ENCODE peak calls at places on chromosome 5, in five cellular contexts. L is trophoblast cell; A is cardiac muscle cell; K is left lung; X is effector memory CD4-positive, alpha-beta T cell. M is an unnamed sample. For H3K4me1 and H3K27me3, the result is how much of the 10 kb centered on the place peaks cover.

GRCh38 chr5:23614422-23614821 is 107.0 kb downstream of the PRDM9 start:
- DNase-seq in L (no peak), A (peak), K (no peak), X (no peak), M (no peak)

GRCh38 chr5:40410231-40410861 is 269.4 kb upstream of the PTGER4 start:
- DNase-seq in L (peak), A (peak), K (no peak), X (peak), M (no peak)

GRCh38 chr5:33470544-33470943 is 29.8 kb downstream of the TARS1 start:
- DNase-seq in L (peak), A (peak), K (no peak), X (no peak), M (no peak)

GRCh38 chr5:56415356-56415765 is 182.2 kb upstream of the ANKRD55 start:
- DNase-seq in L (peak), A (peak), K (peak), X (no peak), M (no peak)

GRCh38 chr5:33806736-33807442 is 84.9 kb downstream of the ADAMTS12 start:
- DNase-seq in L (no peak), A (peak), K (no peak), X (no peak), M (no peak)

GRCh38 chr5:143054480-143054941 is 284.3 kb downstream of the ARHGAP26 start:
- DNase-seq in L (no peak), A (peak), K (no peak), X (no peak), M (no peak)

GRCh38 chr5:123429993-123430392 is 6.8 kb upstream of the CEP120 start:
- DNase-seq in L (peak), A (peak), K (peak), X (no peak), M (peak)

GRCh38 chr5:120452471-120452870 is 11.6 kb upstream of the PRR16 start:
- DNase-seq in L (no peak), A (no peak), K (no peak), X (no peak), M (no peak)

GRCh38 chr5:163529698-163530097 is 24.3 kb downstream of the MAT2B start:
- DNase-seq in L (no peak), A (peak), K (no peak), X (no peak), M (no peak)

GRCh38 chr5:372911-373709 is 51.6 kb downstream of the AHRR start:
- DNase-seq in L (no peak), A (no peak), K (no peak), X (no peak), M (peak)

GRCh38 chr5:179819296-179820126 is 1.2 kb upstream of the SQSTM1 start:
- DNase-seq in L (peak), A (peak), K (peak), X (peak), M (peak)

GRCh38 chr5:91382530-91383026 is 539 bp downstream of the ARRDC3 start:
- DNase-seq in L (peak), A (peak), K (no peak), X (peak), M (no peak)

GRCh38 chr5:23506329-23507236 is 826 bp upstream of the PRDM9 start:
- DNase-seq in L (peak), A (peak), K (no peak), X (no peak), M (no peak)

GRCh38 chr5:36444582-36444999 is 142.9 kb upstream of the RANBP3L start:
- DNase-seq in L (no peak), A (peak), K (peak), X (no peak), M (no peak)

GRCh38 chr5:56206126-56206525 is 27.0 kb downstream of the ANKRD55 start:
- DNase-seq in L (no peak), A (peak), K (no peak), X (no peak), M (no peak)

GRCh38 chr5:160363122-160363521 is 7.3 kb downstream of the C1QTNF2 start:
- DNase-seq in L (no peak), A (no peak), K (no peak), X (no peak), M (no peak)

GRCh38 chr5:36689225-36689624 is 82.8 kb downstream of the SLC1A3 start:
- DNase-seq in L (peak), A (no peak), K (peak), X (no peak), M (no peak)

GRCh38 chr5:3905031-3905430 is 309.4 kb downstream of the IRX1 start:
- DNase-seq in L (no peak), A (no peak), K (no peak), X (no peak), M (no peak)

GRCh38 chr5:142674438-142675210 is 11.3 kb downstream of the FGF1 start:
- DNase-seq in L (no peak), A (peak), K (no peak), X (no peak), M (no peak)

GRCh38 chr5:180824630-180825476 is 22.2 kb upstream of the MGAT1 start:
- DNase-seq in L (no peak), A (peak), K (no peak), X (no peak), M (no peak)

GRCh38 chr5:68919988-68920490 is 173.8 kb upstream of the SLC30A5 start:
- DNase-seq in L (no peak), A (no peak), K (no peak), X (no peak), M (no peak)

GRCh38 chr5:180495292-180495691 is 1.1 kb downstream of the CNOT6 start:
- DNase-seq in L (no peak), A (no peak), K (no peak), X (no peak), M (no peak)

GRCh38 chr5:78795757-78796156 is 147.2 kb upstream of the LHFPL2 start:
- DNase-seq in L (peak), A (no peak), K (no peak), X (no peak), M (no peak)

GRCh38 chr5:128378636-128379035 is 159.4 kb downstream of the FBN2 start:
- DNase-seq in L (no peak), A (no peak), K (no peak), X (no peak), M (no peak)

GRCh38 chr5:119229950-119230349 is 125.9 kb upstream of the TNFAIP8 start:
- DNase-seq in L (no peak), A (no peak), K (no peak), X (no peak), M (no peak)

GRCh38 chr5:155394727-155395126 is 381.2 kb downstream of the KIF4B start:
- DNase-seq in L (no peak), A (no peak), K (no peak), X (no peak), M (no peak)

DNA sequence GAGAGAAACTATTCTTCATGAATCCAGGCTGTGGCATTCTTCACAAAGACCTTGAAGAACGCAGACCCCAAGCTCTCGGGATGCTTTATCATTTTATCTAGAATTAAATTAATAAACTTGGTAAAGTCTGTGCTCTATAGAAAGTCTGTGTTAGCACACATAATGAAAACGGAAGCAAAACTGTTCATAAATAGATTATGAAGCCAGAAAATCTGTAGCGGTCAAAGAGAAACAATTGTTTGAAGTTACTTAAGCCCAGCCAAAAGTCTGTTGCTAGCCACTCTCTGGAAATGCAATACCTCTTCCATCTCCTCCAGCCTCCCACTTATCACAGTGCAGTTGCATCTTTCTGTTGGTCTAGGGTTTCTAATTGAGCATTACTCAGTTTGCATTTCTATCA is 375.9 kb downstream of the KIF4B start:
- DNase-seq in L (no peak), A (no peak), K (no peak), X (no peak), M (no peak)
- H3K4me1 ChIP-seq in L (under half), A (under half), K (under half), X (under half), M (under half)

GRCh38 chr5:140336388-140336787 is 10.0 kb downstream of the HBEGF start:
- DNase-seq in L (no peak), A (no peak), K (peak), X (no peak), M (no peak)
- H3K27ac ChIP-seq in L (no peak), A (peak), K (peak), X (no peak), M (no peak)

DNA sequence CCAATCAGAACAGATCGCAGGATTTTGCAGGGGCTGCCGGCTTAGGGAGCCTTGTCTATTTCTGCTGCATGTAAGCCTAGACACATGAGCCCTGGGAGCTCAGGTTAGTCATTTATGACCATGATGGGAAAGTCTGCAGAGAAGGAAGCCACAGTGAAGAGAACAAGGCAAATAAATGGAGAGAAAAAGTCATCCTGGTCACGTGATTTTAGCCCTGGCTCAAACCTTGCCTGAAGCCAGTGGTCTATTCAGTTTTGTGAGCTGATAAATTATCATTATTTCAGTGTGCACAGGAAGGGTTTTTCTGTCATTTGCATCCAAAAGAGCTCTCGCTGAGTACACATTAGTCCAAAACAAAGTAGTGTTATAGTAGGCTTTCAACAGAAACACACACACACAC is 181.7 kb downstream of the NSG2 start:
- DNase-seq in L (no peak), A (no peak), K (no peak), X (no peak), M (no peak)
- H3K27me3 ChIP-seq in L (under half), A (under half), K (under half), X (under half), M (under half)

GRCh38 chr5:14209836-14210235 is 66.7 kb downstream of the TRIO start:
- DNase-seq in L (no peak), A (no peak), K (no peak), X (no peak), M (no peak)

GRCh38 chr5:14211818-14212799 is 69.0 kb downstream of the TRIO start:
- DNase-seq in L (no peak), A (no peak), K (no peak), X (no peak), M (no peak)

GRCh38 chr5:14208071-14209021 is 65.2 kb downstream of the TRIO start:
- DNase-seq in L (no peak), A (peak), K (no peak), X (no peak), M (no peak)

GRCh38 chr5:14210729-14211128 is 67.6 kb downstream of the TRIO start:
- DNase-seq in L (no peak), A (no peak), K (no peak), X (no peak), M (no peak)

DNA sequence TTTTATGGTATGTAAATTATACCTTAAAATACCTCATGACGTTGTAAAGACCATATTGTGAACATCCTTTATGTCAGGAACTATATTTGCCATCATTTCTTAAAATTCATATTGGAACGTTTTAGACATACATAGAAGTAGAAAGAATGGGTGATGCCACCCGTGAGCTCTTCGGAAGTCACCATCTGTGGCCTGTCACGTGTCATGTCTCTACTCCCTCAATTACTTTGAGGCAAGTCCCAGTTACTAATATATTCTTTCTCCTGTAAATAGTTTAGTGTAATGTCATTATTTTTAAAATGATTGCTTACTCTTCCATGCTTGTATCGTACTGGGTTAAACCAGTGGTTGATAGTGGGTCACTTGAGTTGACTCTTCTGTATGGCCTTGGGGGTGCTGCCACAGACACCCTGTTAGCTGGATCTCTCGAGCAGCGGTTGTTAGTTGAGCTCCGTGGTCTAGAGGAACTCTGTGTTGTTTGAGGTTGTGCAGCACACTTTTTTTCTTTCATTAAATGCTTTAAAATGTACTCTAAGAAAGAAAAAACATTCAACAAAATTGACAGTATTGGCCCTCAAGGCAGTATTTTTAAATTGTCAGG is 66.2 kb downstream of the TRIO start:
- DNase-seq in L (no peak), A (no peak), K (no peak), X (no peak), M (no peak)
- H3K4me1 ChIP-seq in L (under half), A (under half), K (half or more), X (under half), M (half or more)

GRCh38 chr5:14226992-14227391 is 83.8 kb downstream of the TRIO start:
- DNase-seq in L (peak), A (no peak), K (no peak), X (no peak), M (no peak)
- H3K27ac ChIP-seq in L (no peak), A (no peak), K (peak), X (no peak), M (no peak)

GRCh38 chr5:176748967-176749935 is 61.1 kb upstream of the UNC5A start:
- DNase-seq in L (no peak), A (no peak), K (no peak), X (no peak), M (no peak)

GRCh38 chr5:176750144-176750543 is 60.2 kb upstream of the UNC5A start:
- DNase-seq in L (no peak), A (no peak), K (no peak), X (no peak), M (no peak)

GRCh38 chr5:176744584-176744965 is 65.8 kb upstream of the UNC5A start:
- DNase-seq in L (no peak), A (no peak), K (no peak), X (no peak), M (no peak)

GRCh38 chr5:176747670-176748072 is 62.7 kb upstream of the UNC5A start:
- DNase-seq in L (no peak), A (no peak), K (no peak), X (no peak), M (no peak)

GRCh38 chr5:176748073-176748966 is 62.0 kb upstream of the UNC5A start:
- DNase-seq in L (no peak), A (no peak), K (no peak), X (no peak), M (no peak)
- H3K27me3 ChIP-seq in L (under half), A (under half), K (half or more), X (under half), M (under half)

GRCh38 chr5:139308797-139309196 is 15.3 kb downstream of the MATR3 start:
- DNase-seq in L (no peak), A (no peak), K (no peak), X (no peak), M (no peak)
- H3K4me1 ChIP-seq in L (under half), A (half or more), K (half or more), X (under half), M (half or more)

DNA sequence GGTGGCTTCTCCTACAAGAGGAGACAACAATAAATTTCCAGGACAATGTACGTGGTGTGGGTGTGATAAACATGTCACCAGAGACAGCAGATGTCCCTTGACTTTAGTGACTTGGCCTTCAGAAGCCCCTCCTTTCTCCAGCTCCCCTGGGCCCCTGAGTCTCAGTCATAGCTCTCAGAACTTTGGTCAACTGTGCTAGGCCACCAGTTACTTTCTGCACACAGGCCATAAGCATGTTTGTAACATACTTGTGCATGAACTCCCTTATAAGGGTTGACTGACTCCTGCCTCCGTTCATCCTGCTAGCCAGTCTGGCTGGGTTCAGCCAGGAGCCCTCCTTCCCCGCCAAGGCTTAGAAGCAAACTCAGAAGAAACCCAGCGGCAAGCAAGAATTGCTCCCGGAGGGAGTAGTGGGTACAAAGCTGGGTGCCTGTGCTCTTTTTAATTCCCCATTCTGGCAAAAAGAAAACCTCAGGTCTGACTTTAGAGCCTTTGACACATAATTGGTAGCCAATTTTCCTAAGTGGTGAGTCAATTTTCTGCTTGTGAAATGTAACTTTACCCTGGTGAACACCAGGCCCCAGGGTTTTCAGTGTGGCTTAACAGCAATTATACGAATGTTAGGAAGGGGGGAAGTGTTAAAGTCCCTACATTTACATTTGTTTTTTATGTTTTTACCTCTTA is 49.2 kb downstream of the EBF1 start:
- DNase-seq in L (no peak), A (peak), K (no peak), X (no peak), M (no peak)
- H3K27ac ChIP-seq in L (no peak), A (no peak), K (peak), X (no peak), M (no peak)

GRCh38 chr5:66658516-66658915 is 62.3 kb downstream of the MAST4 start:
- DNase-seq in L (no peak), A (no peak), K (no peak), X (no peak), M (no peak)

GRCh38 chr5:66659780-66660179 is 63.6 kb downstream of the MAST4 start:
- DNase-seq in L (no peak), A (no peak), K (no peak), X (no peak), M (no peak)

GRCh38 chr5:66655395-66656324 is 59.5 kb downstream of the MAST4 start:
- DNase-seq in L (no peak), A (peak), K (no peak), X (no peak), M (no peak)

GRCh38 chr5:66660401-66660800 is 64.2 kb downstream of the MAST4 start:
- DNase-seq in L (no peak), A (no peak), K (no peak), X (no peak), M (no peak)

DNA sequence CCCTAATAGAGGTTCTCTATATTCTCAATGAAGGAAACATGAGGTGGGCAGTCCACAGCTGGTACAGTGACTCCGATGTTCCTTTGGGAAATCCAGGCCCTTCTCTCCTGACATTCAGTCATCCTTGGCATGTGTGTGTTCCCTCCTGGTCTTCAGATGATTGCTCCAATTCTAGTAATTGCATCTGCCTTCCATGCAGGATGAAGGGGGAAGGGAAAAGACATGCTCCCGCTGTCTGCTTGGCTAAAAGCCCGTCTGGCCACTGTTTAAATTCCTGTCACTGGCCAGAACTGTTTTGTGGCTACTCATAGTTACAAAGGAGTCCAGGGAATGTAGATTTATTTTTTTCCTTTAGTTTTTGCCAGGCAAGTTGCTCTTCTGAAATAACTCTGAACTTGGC is 65.0 kb downstream of the MAST4 start:
- DNase-seq in L (no peak), A (peak), K (peak), X (no peak), M (no peak)
- H3K27me3 ChIP-seq in L (under half), A (under half), K (under half), X (under half), M (under half)

GRCh38 chr5:169648725-169649124 is 11.7 kb downstream of the DOCK2 start:
- DNase-seq in L (no peak), A (peak), K (no peak), X (no peak), M (no peak)
- H3K4me1 ChIP-seq in L (under half), A (under half), K (half or more), X (half or more), M (under half)

M was measured in RWPE2.